ENCODE peak calls at places on chromosomes 13 and 19, in four cellular contexts. A, C, E and P are unnamed samples.

GRCh38 chr19:29393915-29394460 is 131.8 kb upstream of the VSTM2B start:
- DNase-seq in A (no peak), C (no peak), E (no peak), P (no peak)

GRCh38 chr13:106587787-106588186 is 19.9 kb upstream of the ARGLU1 start:
- DNase-seq in A (no peak), C (no peak), E (no peak), P (no peak)

GRCh38 chr19:42942187-42942789 is 5.3 kb upstream of the PSG7 start:
- DNase-seq in A (peak; percentile 42), C (peak; percentile 29), E (peak; percentile 27), P (no peak)

GRCh38 chr13:26968431-26969335 is 202.9 kb downstream of the USP12 start:
- DNase-seq in A (peak; percentile 34), C (peak; percentile 12), E (no peak), P (no peak)

GRCh38 chr19:660793-661426 is 2.1 kb downstream of the RNF126 start:
- DNase-seq in A (no peak), C (no peak), E (no peak), P (no peak)

GRCh38 chr19:34351382-34351802 is 13.6 kb upstream of the GPI start:
- DNase-seq in A (no peak), C (no peak), E (no peak), P (no peak)

GRCh38 chr13:29817604-29818378 is 32.6 kb downstream of the UBL3 start:
- DNase-seq in A (peak; percentile 7), C (no peak), E (no peak), P (no peak)

GRCh38 chr13:113350938-113351335 is 13.0 kb downstream of the GRTP1 start:
- DNase-seq in A (no peak), C (no peak), E (no peak), P (no peak)

GRCh38 chr13:58598241-58598640 is 966.7 kb downstream of the PCDH17 start:
- DNase-seq in A (no peak), C (no peak), E (no peak), P (no peak)

GRCh38 chr13:78596701-78597550 is 6.4 kb downstream of the POU4F1 start:
- DNase-seq in A (no peak), C (no peak), E (no peak), P (no peak)

GRCh38 chr13:73370066-73370465 is 311.3 kb downstream of the KLF5 start:
- DNase-seq in A (no peak), C (no peak), E (no peak), P (no peak)

GRCh38 chr19:47713046-47714021 is at the start of gene EHD2:
- DNase-seq in A (peak; percentile 81), C (peak; percentile 73), E (peak; percentile 78), P (no peak)

GRCh38 chr13:110155072-110155471 is 151.9 kb downstream of the COL4A1 start:
- DNase-seq in A (no peak), C (no peak), E (no peak), P (no peak)

GRCh38 chr13:87311165-87311564 is 360.0 kb upstream of the SLITRK5 start:
- DNase-seq in A (no peak), C (no peak), E (no peak), P (no peak)

GRCh38 chr13:30366083-30366482 is 56.2 kb upstream of the UBE2L5 start:
- DNase-seq in A (no peak), C (no peak), E (no peak), P (no peak)

GRCh38 chr13:110302986-110303385 is 4.0 kb downstream of the COL4A1 start:
- DNase-seq in A (no peak), C (no peak), E (no peak), P (no peak)

GRCh38 chr13:109973279-109973678 is 186.9 kb upstream of the IRS2 start:
- DNase-seq in A (no peak), C (no peak), E (no peak), P (no peak)

GRCh38 chr19:35318679-35319448 is 10.1 kb upstream of the CD22 start:
- DNase-seq in A (peak; percentile 84), C (peak; percentile 82), E (peak; percentile 73), P (peak; percentile 6)

GRCh38 chr19:7973883-7974282 is 30.4 kb upstream of the TIMM44 start:
- DNase-seq in A (no peak), C (no peak), E (no peak), P (no peak)

GRCh38 chr13:94311893-94312292 is 167.6 kb downstream of the DCT start:
- DNase-seq in A (peak; percentile 19), C (peak; percentile 21), E (no peak), P (no peak)

GRCh38 chr19:56294557-56294956 is 20.1 kb downstream of the ZSCAN5A start:
- DNase-seq in A (peak; percentile 31), C (peak; percentile 33), E (no peak), P (no peak)

GRCh38 chr13:112110479-112110878 is 43.5 kb downstream of the SOX1 start:
- DNase-seq in A (no peak), C (no peak), E (no peak), P (no peak)

GRCh38 chr13:42055500-42056085 is 7.1 kb downstream of the DGKH start:
- DNase-seq in A (no peak), C (no peak), E (no peak), P (no peak)

GRCh38 chr13:102141625-102142472 is 260.0 kb downstream of the FGF14 start:
- DNase-seq in A (peak; percentile 56), C (peak; percentile 59), E (peak; percentile 20), P (no peak)

DNA sequence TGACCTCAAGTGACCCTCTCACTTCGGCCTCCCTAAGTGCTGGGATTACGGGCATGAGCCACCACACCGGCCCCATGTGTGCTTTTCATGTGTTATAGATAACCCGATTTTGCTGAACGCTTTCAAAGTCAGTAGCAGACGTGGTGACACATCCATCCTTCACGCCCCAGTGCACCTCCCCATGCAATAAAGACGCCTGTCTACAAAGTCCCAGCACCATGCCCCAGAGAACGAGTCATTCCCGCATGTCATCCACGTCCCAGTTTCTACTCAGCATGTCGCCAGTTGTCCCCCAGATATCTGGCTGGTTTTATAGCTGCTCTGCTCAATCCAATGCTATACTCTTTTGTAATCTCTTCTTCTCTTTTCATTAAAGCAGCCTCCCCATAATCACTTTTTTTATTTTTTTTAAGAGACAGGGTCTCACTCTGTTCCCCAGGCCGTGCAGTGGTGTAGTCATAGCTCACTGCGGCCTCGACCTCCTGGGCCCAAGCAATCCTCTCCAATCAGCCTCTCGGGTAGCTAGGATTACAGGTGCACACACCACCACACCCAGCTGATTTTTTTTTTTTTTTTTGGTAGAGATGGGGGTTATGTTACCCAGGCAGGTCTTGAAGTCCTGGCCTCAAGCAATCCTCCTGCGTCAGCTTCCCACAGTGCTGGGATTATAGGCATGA is 42.5 kb downstream of the DNM2 start:
- DNase-seq in A (no peak), C (peak; percentile 23), E (no peak), P (no peak)
- H3K4me3 ChIP-seq in A (no peak overlapping the region), C (no peak overlapping the region), E (no peak overlapping the region), P (no peak overlapping the region)

DNA sequence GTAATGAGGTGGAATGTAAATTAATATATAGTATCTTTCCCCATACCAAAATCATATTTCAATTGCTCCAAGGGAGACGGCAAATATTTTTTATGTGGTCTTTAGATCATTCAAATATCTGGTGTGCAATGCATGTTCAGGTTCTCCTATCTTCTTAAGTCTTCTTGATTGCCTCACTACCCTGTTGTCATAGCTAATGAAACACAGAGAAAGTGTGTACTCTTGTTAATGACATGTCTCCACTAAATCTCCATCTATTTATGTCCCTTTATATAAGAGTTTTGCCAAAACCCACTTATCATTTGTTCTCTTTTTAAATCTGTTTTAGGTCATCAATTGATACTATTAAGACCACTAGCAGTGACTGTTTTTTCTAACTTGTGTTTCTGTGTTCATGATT is 6.6 kb downstream of the STARD13 start:
- DNase-seq in A (no peak), C (peak; percentile 36), E (no peak), P (no peak)
- H3K4me3 ChIP-seq in A (no peak overlapping the region), C (no peak overlapping the region), E (no peak overlapping the region), P (no peak overlapping the region)

DNA sequence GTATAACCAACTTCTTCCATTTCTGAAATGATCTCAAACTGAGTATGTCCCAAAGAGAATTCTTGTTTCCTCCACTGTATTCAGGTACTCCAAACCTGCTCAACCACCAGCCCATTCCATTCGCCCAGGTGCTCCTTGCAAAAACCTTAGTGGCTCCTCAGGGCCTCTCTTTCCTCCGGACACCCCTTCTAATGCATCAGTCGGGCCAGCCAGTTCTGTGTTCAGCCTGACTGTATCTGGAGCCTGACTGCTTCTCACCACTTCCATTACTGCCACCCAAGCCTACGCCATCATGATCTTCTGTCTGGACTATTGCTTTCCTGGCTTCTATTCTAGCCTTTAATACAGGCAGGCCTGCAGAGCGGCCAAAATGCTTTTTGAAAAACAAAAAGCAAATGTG is 1.5 kb downstream of the PHF11 start:
- DNase-seq in A (no peak), C (no peak), E (no peak), P (no peak)
- H3K4me3 ChIP-seq in A (no peak overlapping the region), C (no peak overlapping the region), E (no peak overlapping the region), P (no peak overlapping the region)

GRCh38 chr13:46166947-46167610 is 14.9 kb downstream of the LCP1 start:
- DNase-seq in A (no peak), C (no peak), E (no peak), P (no peak)
- H3K4me3 ChIP-seq in A (no peak overlapping the region), C (no peak overlapping the region), E (no peak overlapping the region), P (no peak overlapping the region)

DNA sequence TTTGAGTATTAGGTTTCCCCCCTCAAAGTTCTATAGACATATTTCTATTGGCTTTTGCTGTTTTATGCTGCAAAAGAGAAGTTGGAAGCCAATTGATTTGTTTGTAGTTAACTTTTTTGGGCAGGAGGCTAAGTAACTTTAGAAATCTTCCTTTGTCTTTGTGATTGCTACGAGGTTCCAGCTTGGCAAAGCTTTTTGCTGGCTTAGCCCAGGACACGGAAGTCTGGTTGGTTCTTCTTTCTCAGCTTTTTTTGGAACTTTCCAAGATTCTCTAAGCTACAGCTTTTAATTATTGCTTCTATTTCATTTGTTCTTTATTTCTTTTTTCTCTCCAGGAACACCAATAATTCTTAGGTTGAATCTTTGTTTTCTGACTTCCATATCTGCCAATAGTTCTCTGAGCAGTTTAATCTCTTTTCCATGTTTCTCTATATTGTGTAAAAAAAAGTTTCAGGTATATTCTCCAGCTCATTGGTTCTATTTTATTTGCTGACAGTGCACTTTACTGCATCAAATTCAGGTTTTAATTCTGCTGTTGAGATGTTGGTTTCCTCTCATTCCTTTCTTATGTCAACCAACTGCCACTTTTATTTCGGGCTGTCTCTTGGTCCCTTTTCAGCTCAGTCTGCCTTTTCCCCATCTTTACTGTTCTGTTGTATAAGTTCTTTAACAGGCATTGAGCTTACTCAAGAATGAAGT is 27.8 kb downstream of the MBNL2 start:
- DNase-seq in A (peak; percentile 40), C (no peak), E (no peak), P (no peak)
- H3K4me3 ChIP-seq in A (no peak overlapping the region), C (no peak overlapping the region), E (peak overlapping the region; percentile 2), P (no peak overlapping the region)

DNA sequence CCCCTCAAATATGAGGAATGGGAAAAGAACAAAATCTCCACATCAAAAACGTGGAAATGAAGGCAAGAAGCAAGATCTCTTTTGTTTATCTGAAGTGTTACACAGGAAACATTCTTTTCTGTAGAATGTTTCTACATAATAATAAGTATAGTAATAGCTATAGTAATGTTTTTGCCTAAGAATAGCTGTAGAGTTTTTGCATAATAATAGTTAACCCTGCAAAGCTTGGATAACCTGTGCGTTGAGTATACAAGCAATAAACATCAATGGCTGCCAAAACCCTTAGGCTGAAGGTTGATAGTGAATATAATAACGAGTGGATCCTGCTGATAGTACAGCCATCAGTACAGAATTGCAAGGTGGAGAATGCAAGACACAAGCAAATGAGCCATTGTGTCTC is 11.1 kb upstream of the LILRA5 start:
- DNase-seq in A (no peak), C (no peak), E (no peak), P (no peak)
- H3K4me3 ChIP-seq in A (no peak overlapping the region), C (no peak overlapping the region), E (no peak overlapping the region), P (no peak overlapping the region)

GRCh38 chr19:17687857-17688784 is at the start of gene UNC13A:
- DNase-seq in A (peak; percentile 17), C (peak; percentile 20), E (no peak), P (no peak)
- H3K4me3 ChIP-seq in A (peak within 1 kb of the TSS; percentile 30), C (no peak within 1 kb of the TSS), E (no peak within 1 kb of the TSS), P (peak within 1 kb of the TSS; percentile 52)